ENCODE peak calls at places on chromosome X, in seven cellular contexts. R is endothelial cell; I is NCI-H69; D is AG10803; U is NCI-H1092 treated with DMSO at 0.1 percent for 48 hours; M is activated naive CD4-positive, alpha-beta T cell treated with anti-CD3 and anti-CD28 coated beads, Interleukin-2, amount 10 ng/mL, durations not matched to agents 7 days and 5 days; C is small intestine. G is an unnamed sample.

GRCh38 chrX:46582964-46583363 is 9.4 kb downstream of the CHST7 start:
- DNase-seq in R (no peak), I (no peak), D (peak; percentile 95), U (no peak), M (no peak), C (no peak), G (no peak)

GRCh38 chrX:8364369-8365141 is 100.1 kb upstream of the VCX3B start:
- DNase-seq in R (peak; percentile 47), I (peak; percentile 76), D (no peak), U (peak; percentile 75), M (no peak), C (no peak), G (no peak)

GRCh38 chrX:150692296-150692695 is 900 bp upstream of the MTMR1 start:
- DNase-seq in R (no peak), I (no peak), D (no peak), U (no peak), M (no peak), C (no peak), G (peak; percentile 11)

GRCh38 chrX:24113161-24113560 is 36.4 kb upstream of the ZFX start:
- DNase-seq in R (no peak), I (no peak), D (peak; percentile 66), U (no peak), M (no peak), C (no peak), G (no peak)

GRCh38 chrX:18377802-18378201 is 23.3 kb upstream of the SCML2 start:
- DNase-seq in R (peak; percentile 34), I (peak; percentile 70), D (peak; percentile 18), U (peak; percentile 35), M (peak; percentile 43), C (peak; percentile 39), G (no peak)

GRCh38 chrX:119606508-119607389 is 525 bp upstream of the NKRF start:
- DNase-seq in R (no peak), I (peak; percentile 64), D (peak; percentile 30), U (peak; percentile 60), M (no peak), C (no peak), G (no peak)

GRCh38 chrX:15465896-15466651 is 27.1 kb downstream of the PIR start:
- DNase-seq in R (peak; percentile 23), I (peak; percentile 15), D (peak; percentile 42), U (no peak), M (no peak), C (no peak), G (no peak)

GRCh38 chrX:149570668-149571067 is 16.6 kb downstream of the MAGEA9B start:
- DNase-seq in R (no peak), I (no peak), D (peak; percentile 53), U (no peak), M (no peak), C (no peak), G (no peak)

GRCh38 chrX:1421433-1422134 is 29.7 kb upstream of the SLC25A6 start:
- DNase-seq in R (no peak), I (no peak), D (no peak), U (no peak), M (no peak), C (no peak), G (no peak)

GRCh38 chrX:153781428-153782047 is 697 bp downstream of the SRPK3 start:
- DNase-seq in R (no peak), I (peak; percentile 23), D (no peak), U (peak; percentile 51), M (no peak), C (peak; percentile 16), G (no peak)

GRCh38 chrX:70485466-70485865 is 40.8 kb downstream of the DLG3 start:
- DNase-seq in R (no peak), I (no peak), D (no peak), U (no peak), M (no peak), C (peak; percentile 33), G (no peak)

GRCh38 chrX:79270401-79270800 is 96.7 kb downstream of the ITM2A start:
- DNase-seq in R (peak; percentile 43), I (no peak), D (no peak), U (no peak), M (peak; percentile 82), C (peak; percentile 34), G (peak; percentile 76)

GRCh38 chrX:69309074-69309792 is 144.0 kb upstream of the PJA1 start:
- DNase-seq in R (no peak), I (peak; percentile 96), D (no peak), U (peak; percentile 3), M (no peak), C (no peak), G (no peak)

GRCh38 chrX:38817004-38817703 is 15.9 kb downstream of the MID1IP1 start:
- DNase-seq in R (peak; percentile 12), I (peak; percentile 55), D (peak; percentile 43), U (no peak), M (peak; percentile 43), C (peak; percentile 12), G (no peak)

GRCh38 chrX:73922856-73923429 is 359.9 kb downstream of the CHIC1 start:
- DNase-seq in R (no peak), I (no peak), D (peak; percentile 41), U (no peak), M (no peak), C (no peak), G (no peak)

GRCh38 chrX:15908891-15909290 is 54.3 kb upstream of the AP1S2 start:
- DNase-seq in R (no peak), I (no peak), D (no peak), U (no peak), M (no peak), C (peak; percentile 13), G (no peak)

GRCh38 chrX:131843996-131844395 is 179.1 kb upstream of the STK26 start:
- DNase-seq in R (no peak), I (no peak), D (no peak), U (no peak), M (no peak), C (no peak), G (no peak)

GRCh38 chrX:41868392-41868977 is 54.9 kb downstream of the CASK start:
- DNase-seq in R (no peak), I (peak; percentile 77), D (no peak), U (no peak), M (no peak), C (peak; percentile 75), G (no peak)

GRCh38 chrX:53268173-53268572 is 13.2 kb downstream of the IQSEC2 start:
- DNase-seq in R (no peak), I (no peak), D (peak; percentile 43), U (no peak), M (no peak), C (no peak), G (no peak)

GRCh38 chrX:48520976-48521352 is 644 bp upstream of the EBP start:
- DNase-seq in R (no peak), I (peak; percentile 51), D (no peak), U (peak; percentile 40), M (peak; percentile 35), C (no peak), G (no peak)

GRCh38 chrX:41265615-41266014 is 68.3 kb upstream of the DDX3X start:
- DNase-seq in R (no peak), I (no peak), D (peak; percentile 80), U (no peak), M (peak; percentile 62), C (no peak), G (peak; percentile 50)

GRCh38 chrX:925652-926061 is 286.8 kb downstream of the CRLF2 start:
- DNase-seq in R (no peak), I (no peak), D (no peak), U (no peak), M (no peak), C (no peak), G (peak; percentile 21)

GRCh38 chrX:26557691-26558321 is 341.8 kb downstream of the MAGEB5 start:
- DNase-seq in R (no peak), I (no peak), D (no peak), U (no peak), M (no peak), C (no peak), G (no peak)

GRCh38 chrX:150308532-150309157 is 54.5 kb upstream of the MAMLD1 start:
- DNase-seq in R (no peak), I (no peak), D (no peak), U (no peak), M (no peak), C (no peak), G (no peak)

GRCh38 chrX:12946838-12947544 is 27.9 kb upstream of the TMSB4X start:
- DNase-seq in R (peak; percentile 74), I (peak; percentile 91), D (peak; percentile 78), U (peak; percentile 81), M (peak; percentile 79), C (peak; percentile 70), G (peak; percentile 67)

GRCh38 chrX:33252306-33252825 is 41.0 kb upstream of the DMD start:
- DNase-seq in R (no peak), I (peak; percentile 13), D (no peak), U (no peak), M (no peak), C (no peak), G (no peak)

GRCh38 chrX:1450381-1451161 is 2.1 kb downstream of the ASMTL start:
- DNase-seq in R (no peak), I (no peak), D (no peak), U (no peak), M (peak; percentile 31), C (no peak), G (peak; percentile 19)

GRCh38 chrX:71450433-71451106 is 82.3 kb upstream of the OGT start:
- DNase-seq in R (no peak), I (no peak), D (no peak), U (no peak), M (no peak), C (no peak), G (no peak)

GRCh38 chrX:10634681-10635161 is 14.3 kb upstream of the MID1 start:
- DNase-seq in R (no peak), I (peak; percentile 5), D (peak; percentile 71), U (no peak), M (no peak), C (no peak), G (no peak)

GRCh38 chrX:53036149-53036548 is 12.4 kb upstream of the GPR173 start:
- DNase-seq in R (no peak), I (no peak), D (no peak), U (no peak), M (no peak), C (no peak), G (no peak)

GRCh38 chrX:154117566-154117965 is 20.0 kb upstream of the MECP2 start:
- DNase-seq in R (no peak), I (no peak), D (no peak), U (no peak), M (no peak), C (no peak), G (no peak)

GRCh38 chrX:23331701-23332100 is 2.9 kb upstream of the PTCHD1 start:
- DNase-seq in R (no peak), I (peak; percentile 27), D (no peak), U (no peak), M (no peak), C (no peak), G (no peak)

GRCh38 chrX:9340619-9341304 is 124.1 kb upstream of the TBL1X start:
- DNase-seq in R (no peak), I (peak; percentile 13), D (peak; percentile 87), U (no peak), M (peak; percentile 52), C (peak; percentile 6), G (peak; percentile 35)

GRCh38 chrX:13778916-13779315 is 38.0 kb downstream of the GPM6B start:
- DNase-seq in R (peak; percentile 4), I (peak; percentile 66), D (peak; percentile 42), U (no peak), M (no peak), C (no peak), G (no peak)

GRCh38 chrX:138756234-138756633 is 44.7 kb upstream of the FGF13 start:
- DNase-seq in R (peak; percentile 36), I (peak; percentile 53), D (peak; percentile 80), U (no peak), M (no peak), C (peak; percentile 3), G (no peak)

GRCh38 chrX:48737213-48737938 is 24.2 kb upstream of the GLOD5 start:
- DNase-seq in R (peak; percentile 75), I (peak; percentile 98), D (peak; percentile 97), U (peak; percentile 98), M (peak; percentile 92), C (peak; percentile 96), G (peak; percentile 82)

GRCh38 chrX:14038375-14039077 is 8.8 kb upstream of the GEMIN8 start:
- DNase-seq in R (no peak), I (no peak), D (no peak), U (no peak), M (no peak), C (no peak), G (no peak)

GRCh38 chrX:22686138-22686541 is 313.6 kb upstream of the DDX53 start:
- DNase-seq in R (no peak), I (peak; percentile 93), D (peak; percentile 22), U (peak; percentile 76), M (no peak), C (no peak), G (no peak)

G was measured in CD8-positive, alpha-beta T cell.